ENCODE peak calls at places on chromosomes 4 and X, in four cellular contexts. One of them, this sample, is unnamed.

GRCh38 chr4:52651993-52652672 is 7.0 kb downstream of the USP46 start:
- ATAC-seq in A549: no peak
- ATAC-seq in lung: no peak
- ATAC-seq in heart left ventricle: no peak
- ATAC-seq in this sample: no peak

GRCh38 chr4:88949605-88950004 is 107.4 kb downstream of the FAM13A start:
- ATAC-seq in heart left ventricle: no peak
- ATAC-seq in A549: no peak
- ATAC-seq in lung: no peak
- ATAC-seq in this sample: no peak

GRCh38 chr4:75391489-75392166 is 122.6 kb downstream of the RCHY1 start:
- ATAC-seq in A549: no peak
- ATAC-seq in heart left ventricle: no peak
- ATAC-seq in lung: no peak
- ATAC-seq in this sample: no peak

GRCh38 chr4:15836362-15836761 is 58.2 kb downstream of the CD38 start:
- ATAC-seq in A549: peak; percentile 73
- ATAC-seq in lung: no peak
- ATAC-seq in heart left ventricle: no peak
- ATAC-seq in this sample: peak; percentile 91

GRCh38 chr4:168654206-168655174 is 157.6 kb downstream of the PALLD start:
- ATAC-seq in A549: peak; percentile 27
- ATAC-seq in lung: no peak
- ATAC-seq in heart left ventricle: no peak
- ATAC-seq in this sample: peak; percentile 81

GRCh38 chr4:25993564-25994185 is 79.7 kb downstream of the SMIM20 start:
- ATAC-seq in A549: peak; percentile 82
- ATAC-seq in heart left ventricle: peak; percentile 71
- ATAC-seq in lung: peak; percentile 42
- ATAC-seq in this sample: peak; percentile 58

GRCh38 chr4:4637710-4638109 is 95.9 kb upstream of the STX18 start:
- ATAC-seq in A549: no peak
- ATAC-seq in heart left ventricle: no peak
- ATAC-seq in lung: no peak
- ATAC-seq in this sample: peak; percentile 74

GRCh38 chr4:139808381-139809206 is 143.0 kb downstream of the MGST2 start:
- ATAC-seq in A549: no peak
- ATAC-seq in lung: no peak
- ATAC-seq in heart left ventricle: peak; percentile 18
- ATAC-seq in this sample: no peak

GRCh38 chrX:2520539-2520938 is 19.8 kb upstream of the DHRSX start:
- ATAC-seq in heart left ventricle: no peak
- ATAC-seq in A549: no peak
- ATAC-seq in lung: no peak
- ATAC-seq in this sample: no peak

GRCh38 chr4:122364700-122365404 is 14.0 kb upstream of the ADAD1 start:
- ATAC-seq in lung: no peak
- ATAC-seq in heart left ventricle: no peak
- ATAC-seq in A549: no peak
- ATAC-seq in this sample: no peak

GRCh38 chr4:73245955-73246354 is 12.6 kb downstream of the ANKRD17 start:
- ATAC-seq in heart left ventricle: no peak
- ATAC-seq in A549: no peak
- ATAC-seq in lung: no peak
- ATAC-seq in this sample: no peak

GRCh38 chr4:93092765-93093164 is 735.8 kb upstream of the ATOH1 start:
- ATAC-seq in lung: no peak
- ATAC-seq in A549: no peak
- ATAC-seq in heart left ventricle: no peak
- ATAC-seq in this sample: no peak

GRCh38 chrX:111511477-111511876 is at the start of gene SERTM2:
- ATAC-seq in A549: no peak
- ATAC-seq in heart left ventricle: no peak
- ATAC-seq in lung: peak; percentile 47
- ATAC-seq in this sample: no peak

GRCh38 chr4:87251104-87251503 is 30.7 kb upstream of the KLHL8 start:
- ATAC-seq in heart left ventricle: no peak
- ATAC-seq in A549: no peak
- ATAC-seq in lung: no peak
- ATAC-seq in this sample: no peak

GRCh38 chr4:85495621-85496020 is 20.7 kb downstream of the ARHGAP24 start:
- ATAC-seq in lung: no peak
- ATAC-seq in A549: peak; percentile 56
- ATAC-seq in heart left ventricle: peak; percentile 77
- ATAC-seq in this sample: no peak

GRCh38 chrX:72609313-72609712 is 36.7 kb upstream of the HDAC8 start:
- ATAC-seq in lung: no peak
- ATAC-seq in heart left ventricle: no peak
- ATAC-seq in A549: peak; percentile 84
- ATAC-seq in this sample: peak; percentile 45

GRCh38 chrX:47751670-47752069 is 85.0 kb upstream of the ZNF81 start:
- ATAC-seq in lung: no peak
- ATAC-seq in A549: peak; percentile 74
- ATAC-seq in heart left ventricle: peak; percentile 64
- ATAC-seq in this sample: peak; percentile 63

GRCh38 chr4:180394307-180394706 is 1848.9 kb upstream of the TENM3 start:
- ATAC-seq in heart left ventricle: no peak
- ATAC-seq in A549: no peak
- ATAC-seq in lung: no peak
- ATAC-seq in this sample: no peak

GRCh38 chr4:112807999-112808398 is 171.1 kb downstream of the LARP7 start:
- ATAC-seq in A549: no peak
- ATAC-seq in heart left ventricle: peak; percentile 55
- ATAC-seq in lung: no peak
- ATAC-seq in this sample: no peak

GRCh38 chrX:80556148-80556547 is 135.9 kb downstream of the TENT5D start:
- ATAC-seq in lung: no peak
- ATAC-seq in heart left ventricle: no peak
- ATAC-seq in A549: no peak
- ATAC-seq in this sample: no peak

GRCh38 chrX:48470110-48470832 is at the start of gene SLC38A5:
- ATAC-seq in A549: no peak
- ATAC-seq in lung: no peak
- ATAC-seq in heart left ventricle: no peak
- ATAC-seq in this sample: no peak

GRCh38 chr4:56828784-56829535 is 7.5 kb upstream of the SPINK2 start:
- ATAC-seq in heart left ventricle: no peak
- ATAC-seq in A549: no peak
- ATAC-seq in lung: no peak
- ATAC-seq in this sample: no peak

GRCh38 chr4:80423553-80424224 is 88.2 kb downstream of the CFAP299 start:
- ATAC-seq in lung: no peak
- ATAC-seq in A549: no peak
- ATAC-seq in heart left ventricle: peak; percentile 76
- ATAC-seq in this sample: no peak

GRCh38 chrX:154355094-154355775 is 19.2 kb downstream of the FLNA start:
- ATAC-seq in A549: no peak
- ATAC-seq in heart left ventricle: peak; percentile 4
- ATAC-seq in lung: peak; percentile 44
- ATAC-seq in this sample: no peak

GRCh38 chrX:155071694-155072215 is 447 bp downstream of the BRCC3 start:
- ATAC-seq in lung: no peak
- ATAC-seq in heart left ventricle: no peak
- ATAC-seq in A549: no peak
- ATAC-seq in this sample: no peak

GRCh38 chr4:786861-787300 is 39.0 kb downstream of the CPLX1 start:
- ATAC-seq in heart left ventricle: no peak
- ATAC-seq in A549: peak; percentile 22
- ATAC-seq in lung: no peak
- ATAC-seq in this sample: peak; percentile 2

GRCh38 chr4:84583871-84584373 is 995 bp downstream of the CDS1 start:
- ATAC-seq in lung: no peak
- ATAC-seq in heart left ventricle: no peak
- ATAC-seq in A549: peak; percentile 10
- ATAC-seq in this sample: no peak

GRCh38 chr4:38949416-38950051 is 81.9 kb downstream of the FAM114A1 start:
- ATAC-seq in heart left ventricle: no peak
- ATAC-seq in lung: no peak
- ATAC-seq in A549: peak; percentile 53
- ATAC-seq in this sample: no peak

GRCh38 chrX:136193771-136194170 is 46.4 kb downstream of the FHL1 start:
- ATAC-seq in lung: no peak
- ATAC-seq in A549: no peak
- ATAC-seq in heart left ventricle: no peak
- ATAC-seq in this sample: no peak